ENCODE peak calls at places on chromosome 14, in five cellular contexts. One of them, this sample, is unnamed.

GRCh38 chr14:103657466-103657865 is 28.5 kb downstream of the KLC1 start:
- DNase-seq in NCI-H748 treated with DMSO at 0.1 percent for 48 hours: no peak
- DNase-seq in ovary: no peak
- DNase-seq in CD4-positive, alpha-beta T cell: no peak
- DNase-seq in sigmoid colon: peak
- DNase-seq in this sample: peak

GRCh38 chr14:58460772-58461171 is 33.3 kb downstream of the KIAA0586 start:
- DNase-seq in CD4-positive, alpha-beta T cell: no peak
- DNase-seq in ovary: no peak
- DNase-seq in NCI-H748 treated with DMSO at 0.1 percent for 48 hours: no peak
- DNase-seq in sigmoid colon: no peak
- DNase-seq in this sample: no peak

GRCh38 chr14:42884100-42884499 is 1277.4 kb downstream of the LRFN5 start:
- DNase-seq in NCI-H748 treated with DMSO at 0.1 percent for 48 hours: no peak
- DNase-seq in sigmoid colon: no peak
- DNase-seq in CD4-positive, alpha-beta T cell: no peak
- DNase-seq in ovary: no peak
- DNase-seq in this sample: peak

GRCh38 chr14:102683399-102684275 is 91.2 kb downstream of the RCOR1 start:
- DNase-seq in CD4-positive, alpha-beta T cell: no peak
- DNase-seq in sigmoid colon: no peak
- DNase-seq in NCI-H748 treated with DMSO at 0.1 percent for 48 hours: no peak
- DNase-seq in ovary: no peak
- DNase-seq in this sample: no peak

GRCh38 chr14:33127531-33127930 is 188.9 kb downstream of the NPAS3 start:
- DNase-seq in ovary: no peak
- DNase-seq in CD4-positive, alpha-beta T cell: no peak
- DNase-seq in sigmoid colon: no peak
- DNase-seq in NCI-H748 treated with DMSO at 0.1 percent for 48 hours: no peak
- DNase-seq in this sample: no peak

GRCh38 chr14:67940476-67940875 is 120.9 kb downstream of the RAD51B start:
- DNase-seq in ovary: no peak
- DNase-seq in CD4-positive, alpha-beta T cell: no peak
- DNase-seq in sigmoid colon: no peak
- DNase-seq in NCI-H748 treated with DMSO at 0.1 percent for 48 hours: no peak
- DNase-seq in this sample: no peak

GRCh38 chr14:64970776-64971451 is 1.2 kb downstream of the RAB15 start:
- DNase-seq in ovary: no peak
- DNase-seq in CD4-positive, alpha-beta T cell: no peak
- DNase-seq in sigmoid colon: no peak
- DNase-seq in NCI-H748 treated with DMSO at 0.1 percent for 48 hours: no peak
- DNase-seq in this sample: no peak

GRCh38 chr14:79018846-79019245 is 848.7 kb downstream of the NRXN3 start:
- DNase-seq in CD4-positive, alpha-beta T cell: no peak
- DNase-seq in NCI-H748 treated with DMSO at 0.1 percent for 48 hours: no peak
- DNase-seq in ovary: no peak
- DNase-seq in sigmoid colon: no peak
- DNase-seq in this sample: no peak

GRCh38 chr14:104600805-104601204 is 3.8 kb downstream of the TMEM179 start:
- DNase-seq in ovary: no peak
- DNase-seq in sigmoid colon: no peak
- DNase-seq in NCI-H748 treated with DMSO at 0.1 percent for 48 hours: no peak
- DNase-seq in CD4-positive, alpha-beta T cell: no peak
- DNase-seq in this sample: no peak

GRCh38 chr14:35138585-35138984 is 16.2 kb downstream of the PRORP start:
- DNase-seq in ovary: no peak
- DNase-seq in NCI-H748 treated with DMSO at 0.1 percent for 48 hours: no peak
- DNase-seq in sigmoid colon: no peak
- DNase-seq in CD4-positive, alpha-beta T cell: no peak
- DNase-seq in this sample: no peak

GRCh38 chr14:104112609-104113571 is 25.5 kb upstream of the KIF26A start:
- DNase-seq in NCI-H748 treated with DMSO at 0.1 percent for 48 hours: no peak
- DNase-seq in CD4-positive, alpha-beta T cell: no peak
- DNase-seq in ovary: peak
- DNase-seq in sigmoid colon: no peak
- DNase-seq in this sample: no peak

GRCh38 chr14:54472291-54472690 is 16.5 kb downstream of the GMFB start:
- DNase-seq in NCI-H748 treated with DMSO at 0.1 percent for 48 hours: no peak
- DNase-seq in sigmoid colon: no peak
- DNase-seq in CD4-positive, alpha-beta T cell: no peak
- DNase-seq in ovary: no peak
- DNase-seq in this sample: no peak

GRCh38 chr14:52599974-52600373 is 47.3 kb downstream of the GPR137C start:
- DNase-seq in NCI-H748 treated with DMSO at 0.1 percent for 48 hours: no peak
- DNase-seq in ovary: no peak
- DNase-seq in sigmoid colon: no peak
- DNase-seq in CD4-positive, alpha-beta T cell: no peak
- DNase-seq in this sample: no peak

GRCh38 chr14:59321184-59321952 is 132.9 kb downstream of the DAAM1 start:
- DNase-seq in sigmoid colon: no peak
- DNase-seq in ovary: no peak
- DNase-seq in CD4-positive, alpha-beta T cell: no peak
- DNase-seq in NCI-H748 treated with DMSO at 0.1 percent for 48 hours: no peak
- DNase-seq in this sample: no peak

GRCh38 chr14:41350476-41350875 is 256.2 kb upstream of the LRFN5 start:
- DNase-seq in ovary: no peak
- DNase-seq in CD4-positive, alpha-beta T cell: no peak
- DNase-seq in sigmoid colon: no peak
- DNase-seq in NCI-H748 treated with DMSO at 0.1 percent for 48 hours: no peak
- DNase-seq in this sample: no peak

GRCh38 chr14:106586098-106586704 is 1059.8 kb downstream of the TMEM121 start:
- DNase-seq in NCI-H748 treated with DMSO at 0.1 percent for 48 hours: peak
- DNase-seq in ovary: no peak
- DNase-seq in sigmoid colon: no peak
- DNase-seq in CD4-positive, alpha-beta T cell: peak
- DNase-seq in this sample: no peak

GRCh38 chr14:77103954-77104353 is 5.9 kb downstream of the CIPC start:
- DNase-seq in sigmoid colon: no peak
- DNase-seq in CD4-positive, alpha-beta T cell: no peak
- DNase-seq in ovary: no peak
- DNase-seq in NCI-H748 treated with DMSO at 0.1 percent for 48 hours: no peak
- DNase-seq in this sample: no peak

GRCh38 chr14:104386281-104386841 is 193.2 kb upstream of the C14orf180 start:
- DNase-seq in sigmoid colon: peak
- DNase-seq in CD4-positive, alpha-beta T cell: no peak
- DNase-seq in ovary: peak
- DNase-seq in NCI-H748 treated with DMSO at 0.1 percent for 48 hours: no peak
- DNase-seq in this sample: no peak

GRCh38 chr14:78253986-78254385 is 83.8 kb downstream of the NRXN3 start:
- DNase-seq in sigmoid colon: no peak
- DNase-seq in CD4-positive, alpha-beta T cell: no peak
- DNase-seq in NCI-H748 treated with DMSO at 0.1 percent for 48 hours: no peak
- DNase-seq in ovary: no peak
- DNase-seq in this sample: no peak

GRCh38 chr14:102505775-102506598 is 3.6 kb downstream of the ANKRD9 start:
- DNase-seq in NCI-H748 treated with DMSO at 0.1 percent for 48 hours: no peak
- DNase-seq in ovary: no peak
- DNase-seq in CD4-positive, alpha-beta T cell: no peak
- DNase-seq in sigmoid colon: no peak
- DNase-seq in this sample: no peak

GRCh38 chr14:52267501-52268190 is at the start of gene PTGDR:
- DNase-seq in sigmoid colon: no peak
- DNase-seq in ovary: no peak
- DNase-seq in NCI-H748 treated with DMSO at 0.1 percent for 48 hours: no peak
- DNase-seq in CD4-positive, alpha-beta T cell: peak
- DNase-seq in this sample: no peak

GRCh38 chr14:66311935-66312334 is 174.2 kb upstream of the CCDC196 start:
- DNase-seq in ovary: no peak
- DNase-seq in sigmoid colon: no peak
- DNase-seq in NCI-H748 treated with DMSO at 0.1 percent for 48 hours: no peak
- DNase-seq in CD4-positive, alpha-beta T cell: no peak
- DNase-seq in this sample: no peak

GRCh38 chr14:74358176-74358829 is 10.0 kb downstream of the VRTN start:
- DNase-seq in sigmoid colon: no peak
- DNase-seq in NCI-H748 treated with DMSO at 0.1 percent for 48 hours: no peak
- DNase-seq in ovary: no peak
- DNase-seq in CD4-positive, alpha-beta T cell: no peak
- DNase-seq in this sample: no peak

GRCh38 chr14:76382495-76382832 is 6.5 kb downstream of the ESRRB start:
- DNase-seq in CD4-positive, alpha-beta T cell: no peak
- DNase-seq in ovary: no peak
- DNase-seq in NCI-H748 treated with DMSO at 0.1 percent for 48 hours: no peak
- DNase-seq in sigmoid colon: no peak
- DNase-seq in this sample: no peak

GRCh38 chr14:37230551-37231194 is 32.9 kb downstream of the MIPOL1 start:
- DNase-seq in sigmoid colon: no peak
- DNase-seq in CD4-positive, alpha-beta T cell: no peak
- DNase-seq in NCI-H748 treated with DMSO at 0.1 percent for 48 hours: peak
- DNase-seq in ovary: no peak
- DNase-seq in this sample: peak

GRCh38 chr14:77260631-77261030 is 10.4 kb downstream of the NGB start:
- DNase-seq in sigmoid colon: no peak
- DNase-seq in CD4-positive, alpha-beta T cell: no peak
- DNase-seq in ovary: no peak
- DNase-seq in NCI-H748 treated with DMSO at 0.1 percent for 48 hours: no peak
- DNase-seq in this sample: no peak

GRCh38 chr14:23428686-23429495 is 6.6 kb downstream of the MYH7 start:
- DNase-seq in ovary: no peak
- DNase-seq in sigmoid colon: peak
- DNase-seq in CD4-positive, alpha-beta T cell: no peak
- DNase-seq in NCI-H748 treated with DMSO at 0.1 percent for 48 hours: no peak
- DNase-seq in this sample: no peak